ENCODE peak calls at places on chromosomes 16 and 17, in four cellular contexts. Z, C, D and A are unnamed samples.

GRCh38 chr17:27824745-27825144 is 24.4 kb upstream of the NOS2 start:
- DNase-seq in D (no peak), C (no peak), Z (no peak), A (no peak)

GRCh38 chr17:82805823-82806222 is 34.0 kb downstream of the ZNF750 start:
- DNase-seq in C (no peak), D (no peak), Z (no peak), A (no peak)

GRCh38 chr16:12375341-12375740 is 398.8 kb downstream of the SNX29 start:
- DNase-seq in Z (no peak), C (no peak), D (no peak), A (no peak)

GRCh38 chr16:27097671-27098275 is 31.0 kb downstream of the C16orf82 start:
- DNase-seq in D (no peak), Z (no peak), C (no peak), A (no peak)

GRCh38 chr17:50363217-50364060 is 9.5 kb downstream of the MRPL27 start:
- DNase-seq in D (no peak), C (no peak), Z (no peak), A (no peak)

GRCh38 chr16:83744521-83744981 is 63.2 kb upstream of the HSBP1 start:
- DNase-seq in D (no peak), Z (peak), C (peak), A (peak)

GRCh38 chr16:12535535-12536411 is 267.9 kb downstream of the CPPED1 start:
- DNase-seq in Z (no peak), C (no peak), D (no peak), A (no peak)

GRCh38 chr17:81517339-81518112 is 4.9 kb upstream of the ACTG1 start:
- DNase-seq in D (no peak), C (no peak), Z (no peak), A (no peak)

GRCh38 chr17:55825213-55825612 is 74.4 kb downstream of the PCTP start:
- DNase-seq in D (no peak), C (no peak), Z (peak), A (no peak)

GRCh38 chr16:68077866-68078725 is 7.1 kb upstream of the NFATC3 start:
- DNase-seq in C (no peak), D (no peak), Z (no peak), A (no peak)

GRCh38 chr17:33183487-33184026 is 109.5 kb downstream of the ASIC2 start:
- DNase-seq in C (no peak), Z (no peak), D (no peak), A (no peak)

GRCh38 chr16:2728034-2728433 is 8.0 kb upstream of the PRSS27 start:
- DNase-seq in C (no peak), Z (no peak), D (no peak), A (no peak)

GRCh38 chr16:48608871-48609452 is 1.0 kb downstream of the N4BP1 start:
- DNase-seq in C (no peak), D (no peak), Z (no peak), A (no peak)

GRCh38 chr16:20611975-20612471 is 35.9 kb upstream of the ACSM2B start:
- DNase-seq in D (no peak), C (no peak), Z (no peak), A (no peak)

GRCh38 chr16:19765860-19766553 is 47.9 kb downstream of the IQCK start:
- DNase-seq in D (no peak), C (no peak), Z (no peak), A (no peak)

GRCh38 chr17:64373722-64374121 is 16.9 kb downstream of the PECAM1 start:
- DNase-seq in C (no peak), D (no peak), Z (no peak), A (no peak)

GRCh38 chr16:62194828-62195227 is 158.6 kb upstream of the CDH8 start:
- DNase-seq in C (no peak), Z (no peak), D (no peak), A (no peak)

GRCh38 chr17:73096866-73097265 is 4.4 kb upstream of the SLC39A11 start:
- DNase-seq in D (no peak), Z (no peak), C (peak), A (no peak)

GRCh38 chr16:5738586-5738985 is 641.0 kb upstream of the EEF2KMT start:
- DNase-seq in Z (no peak), C (no peak), D (no peak), A (no peak)

GRCh38 chr17:77744268-77744988 is 214.1 kb upstream of the TNRC6C start:
- DNase-seq in C (no peak), D (no peak), Z (no peak), A (no peak)

GRCh38 chr16:59567496-59567895 is 833.4 kb upstream of the GOT2 start:
- DNase-seq in D (no peak), C (no peak), Z (no peak), A (no peak)

GRCh38 chr16:10623059-10623458 is 42.7 kb upstream of the EMP2 start:
- DNase-seq in C (no peak), D (no peak), Z (no peak), A (no peak)

GRCh38 chr17:48724241-48725004 is 1.4 kb downstream of the PRAC2 start:
- DNase-seq in D (peak), Z (peak), C (peak), A (peak)

GRCh38 chr17:61486135-61487120 is 34.2 kb downstream of the TBX4 start:
- DNase-seq in C (no peak), Z (peak), D (peak), A (no peak)

GRCh38 chr17:37088459-37088858 is 139.7 kb downstream of the AATF start:
- DNase-seq in C (no peak), D (no peak), Z (no peak), A (no peak)

GRCh38 chr16:54178491-54178976 is 108.1 kb downstream of the IRX3 start:
- DNase-seq in Z (no peak), C (no peak), D (no peak), A (no peak)

GRCh38 chr17:65487161-65487560 is 74.3 kb downstream of the AXIN2 start:
- DNase-seq in Z (no peak), D (no peak), C (no peak), A (no peak)

GRCh38 chr17:75006653-75007052 is 5.8 kb upstream of the MRPL58 start:
- DNase-seq in D (no peak), Z (no peak), C (no peak), A (no peak)

GRCh38 chr16:8998114-8998513 is 34.4 kb upstream of the USP7 start:
- DNase-seq in C (no peak), Z (peak), D (no peak), A (no peak)

GRCh38 chr16:57187508-57187854 is 1.4 kb downstream of the RSPRY1 start:
- DNase-seq in D (no peak), C (no peak), Z (no peak), A (no peak)

GRCh38 chr17:700504-701094 is 14.0 kb downstream of the VPS53 start:
- DNase-seq in D (no peak), Z (peak), C (no peak), A (no peak)

GRCh38 chr16:88771294-88771772 is 13.7 kb downstream of the PIEZO1 start:
- DNase-seq in D (no peak), C (no peak), Z (no peak), A (no peak)

GRCh38 chr16:12059216-12059769 is 82.8 kb downstream of the SNX29 start:
- DNase-seq in C (no peak), Z (no peak), D (no peak), A (no peak)